ENCODE peak calls at places on chromosome 3, in four cellular contexts. F is Karpas-422, L is fibroblast of lung, T is mammary epithelial cell. Q is an unnamed sample.

GRCh38 chr3:115401298-115401697 is 222.0 kb upstream of the GAP43 start:
- DNase-seq in F (no peak), L (peak; percentile 96), T (peak; percentile 40), Q (no peak)

GRCh38 chr3:126510323-126510910 is 7.2 kb downstream of the UROC1 start:
- DNase-seq in F (no peak), L (no peak), T (no peak), Q (no peak)

GRCh38 chr3:14311722-14312121 is 90.7 kb upstream of the SLC6A6 start:
- DNase-seq in F (no peak), L (no peak), T (no peak), Q (no peak)

GRCh38 chr3:152737021-152737908 is 97.7 kb upstream of the P2RY1 start:
- DNase-seq in F (no peak), L (peak; percentile 85), T (peak; percentile 74), Q (peak; percentile 49)

GRCh38 chr3:48747703-48748102 is 30.7 kb upstream of the IP6K2 start:
- DNase-seq in F (no peak), L (no peak), T (no peak), Q (no peak)

GRCh38 chr3:120608506-120608905 is 12.4 kb downstream of the NDUFB4 start:
- DNase-seq in F (no peak), L (no peak), T (no peak), Q (no peak)

GRCh38 chr3:134460965-134461364 is 24.8 kb downstream of the ANAPC13 start:
- DNase-seq in F (no peak), L (peak; percentile 94), T (peak; percentile 88), Q (no peak)

GRCh38 chr3:191484461-191484860 is 23.5 kb downstream of the PYDC2 start:
- DNase-seq in F (no peak), L (no peak), T (peak; percentile 98), Q (peak; percentile 61)

GRCh38 chr3:70811880-70812279 is 499.4 kb upstream of the MDFIC2 start:
- DNase-seq in F (no peak), L (peak; percentile 81), T (peak; percentile 81), Q (no peak)

GRCh38 chr3:139225551-139225950 is 118.3 kb upstream of the MRPS22 start:
- DNase-seq in F (no peak), L (peak; percentile 47), T (peak; percentile 32), Q (no peak)

GRCh38 chr3:108394563-108394962 is 98.2 kb downstream of the HHLA2 start:
- DNase-seq in F (no peak), L (no peak), T (no peak), Q (no peak)

GRCh38 chr3:133460809-133461208 is 61.0 kb downstream of the BFSP2 start:
- DNase-seq in F (peak; percentile 73), L (no peak), T (peak; percentile 21), Q (no peak)

GRCh38 chr3:150384517-150385212 is 23.4 kb upstream of the TSC22D2 start:
- DNase-seq in F (peak; percentile 93), L (peak; percentile 28), T (no peak), Q (no peak)

GRCh38 chr3:33099109-33099645 is 2.2 kb upstream of the GLB1 start:
- DNase-seq in F (no peak), L (no peak), T (no peak), Q (no peak)

GRCh38 chr3:59472541-59472940 is 422.7 kb upstream of the CFAP20DC start:
- DNase-seq in F (no peak), L (peak; percentile 43), T (no peak), Q (no peak)

GRCh38 chr3:7739754-7740153 is 761.9 kb upstream of the LMCD1 start:
- DNase-seq in F (no peak), L (no peak), T (no peak), Q (no peak)

GRCh38 chr3:148962513-148962912 is 28.8 kb upstream of the GYG1 start:
- DNase-seq in F (peak; percentile 51), L (peak; percentile 84), T (peak; percentile 46), Q (peak; percentile 73)

GRCh38 chr3:55017876-55018275 is 90.0 kb upstream of the LRTM1 start:
- DNase-seq in F (no peak), L (peak; percentile 74), T (no peak), Q (no peak)

GRCh38 chr3:52399593-52399992 is 45.3 kb downstream of the SEMA3G start:
- DNase-seq in F (no peak), L (no peak), T (no peak), Q (no peak)

DNA sequence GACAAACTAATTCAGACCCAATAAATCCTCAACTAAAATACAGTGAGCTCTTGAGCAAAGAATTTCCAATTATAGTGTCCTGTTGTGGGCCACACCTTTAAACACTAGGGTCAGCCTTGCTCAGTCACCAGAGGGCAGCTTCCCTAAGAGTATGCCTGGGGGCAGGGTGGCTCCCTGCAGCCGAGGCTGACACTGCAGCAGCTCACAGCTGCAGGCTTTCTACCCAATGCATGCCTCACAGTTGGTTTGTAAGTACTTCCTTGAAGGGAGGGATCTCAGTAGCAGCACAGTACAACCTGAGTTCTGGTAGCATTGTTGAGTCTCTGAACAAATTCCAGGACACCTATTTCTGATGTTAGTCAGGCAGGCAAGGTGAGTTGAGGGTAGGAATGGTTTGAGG is 335.6 kb downstream of the TUSC7 start:
- DNase-seq in F (no peak), L (no peak), T (no peak), Q (no peak)
- H2AFZ ChIP-seq in F (no peak overlapping the region), L (no peak overlapping the region), T (no peak overlapping the region), Q (no peak overlapping the region)

GRCh38 chr3:197298341-197298857 is at the start of gene DLG1:
- DNase-seq in F (peak; percentile 96), L (peak; percentile 94), T (peak; percentile 95), Q (peak; percentile 93)

GRCh38 chr3:197295871-197296270 is 2.5 kb downstream of the DLG1 start:
- DNase-seq in F (no peak), L (peak; percentile 25), T (no peak), Q (no peak)

GRCh38 chr3:197298858-197299854 is 744 bp upstream of the DLG1 start:
- DNase-seq in F (no peak), L (peak; percentile 28), T (peak; percentile 84), Q (peak; percentile 85)

GRCh38 chr3:197297020-197297419 is 1.4 kb downstream of the DLG1 start:
- DNase-seq in F (no peak), L (no peak), T (peak; percentile 38), Q (no peak)

DNA sequence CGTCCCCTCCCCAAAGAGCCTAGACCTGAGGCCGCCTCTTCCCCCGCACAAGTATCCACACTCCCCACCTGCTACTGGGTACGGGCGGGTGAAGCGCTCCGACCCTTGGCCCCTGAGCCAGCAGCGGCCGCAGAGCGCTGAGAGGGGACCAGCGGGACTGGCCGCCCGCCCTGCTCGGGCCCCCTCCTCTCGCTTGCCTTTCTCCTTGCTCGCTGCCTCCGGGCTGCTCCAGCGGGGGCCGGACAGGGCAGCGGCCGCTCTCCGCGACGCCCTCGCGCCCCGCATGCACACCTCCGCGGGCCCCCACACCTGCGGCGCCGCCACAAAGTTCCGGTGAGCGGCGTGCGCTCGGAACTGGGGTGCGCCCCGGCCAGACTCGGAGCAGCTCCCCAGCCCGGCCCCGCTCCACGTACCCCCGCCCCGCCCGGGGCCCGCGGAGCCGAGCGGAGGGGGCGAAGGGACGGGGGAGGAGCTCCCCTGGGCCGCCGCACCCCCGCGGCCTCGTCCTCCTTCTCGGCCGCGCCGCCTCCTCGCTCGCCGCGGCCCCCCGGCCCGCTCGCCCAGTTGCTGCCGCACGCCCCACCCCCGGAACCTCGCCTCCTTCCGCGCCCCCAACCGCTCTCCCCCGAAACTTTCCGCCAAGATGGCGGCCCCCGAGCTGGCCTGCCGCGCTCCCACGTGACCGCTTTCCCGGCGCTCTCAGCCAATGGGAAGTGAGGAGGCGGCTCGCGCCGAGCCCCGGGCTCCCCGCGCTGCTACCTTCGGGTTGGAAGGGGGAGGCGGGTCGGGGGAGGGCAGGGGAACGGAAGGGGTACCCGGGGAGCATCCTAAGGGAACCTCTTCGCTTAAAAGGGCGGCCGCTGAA is 704 bp downstream of the DLG1 start:
- DNase-seq in F (peak; percentile 98), L (peak; percentile 86), T (peak; percentile 88), Q (peak; percentile 96)
- H2AFZ ChIP-seq in F (peak overlapping the region; percentile 99), L (peak overlapping the region; percentile 69), T (peak overlapping the region; percentile 90), Q (peak overlapping the region; percentile 79)

GRCh38 chr3:112002458-112002971 is 3.8 kb downstream of the TAGLN3 start:
- DNase-seq in F (no peak), L (peak; percentile 76), T (peak; percentile 90), Q (no peak)

GRCh38 chr3:112001516-112001915 is 2.8 kb downstream of the TAGLN3 start:
- DNase-seq in F (no peak), L (no peak), T (no peak), Q (no peak)

GRCh38 chr3:112000971-112001370 is 2.2 kb downstream of the TAGLN3 start:
- DNase-seq in F (no peak), L (no peak), T (no peak), Q (no peak)

GRCh38 chr3:111999924-112000835 is 1.5 kb downstream of the TAGLN3 start:
- DNase-seq in F (no peak), L (peak; percentile 48), T (no peak), Q (no peak)

DNA sequence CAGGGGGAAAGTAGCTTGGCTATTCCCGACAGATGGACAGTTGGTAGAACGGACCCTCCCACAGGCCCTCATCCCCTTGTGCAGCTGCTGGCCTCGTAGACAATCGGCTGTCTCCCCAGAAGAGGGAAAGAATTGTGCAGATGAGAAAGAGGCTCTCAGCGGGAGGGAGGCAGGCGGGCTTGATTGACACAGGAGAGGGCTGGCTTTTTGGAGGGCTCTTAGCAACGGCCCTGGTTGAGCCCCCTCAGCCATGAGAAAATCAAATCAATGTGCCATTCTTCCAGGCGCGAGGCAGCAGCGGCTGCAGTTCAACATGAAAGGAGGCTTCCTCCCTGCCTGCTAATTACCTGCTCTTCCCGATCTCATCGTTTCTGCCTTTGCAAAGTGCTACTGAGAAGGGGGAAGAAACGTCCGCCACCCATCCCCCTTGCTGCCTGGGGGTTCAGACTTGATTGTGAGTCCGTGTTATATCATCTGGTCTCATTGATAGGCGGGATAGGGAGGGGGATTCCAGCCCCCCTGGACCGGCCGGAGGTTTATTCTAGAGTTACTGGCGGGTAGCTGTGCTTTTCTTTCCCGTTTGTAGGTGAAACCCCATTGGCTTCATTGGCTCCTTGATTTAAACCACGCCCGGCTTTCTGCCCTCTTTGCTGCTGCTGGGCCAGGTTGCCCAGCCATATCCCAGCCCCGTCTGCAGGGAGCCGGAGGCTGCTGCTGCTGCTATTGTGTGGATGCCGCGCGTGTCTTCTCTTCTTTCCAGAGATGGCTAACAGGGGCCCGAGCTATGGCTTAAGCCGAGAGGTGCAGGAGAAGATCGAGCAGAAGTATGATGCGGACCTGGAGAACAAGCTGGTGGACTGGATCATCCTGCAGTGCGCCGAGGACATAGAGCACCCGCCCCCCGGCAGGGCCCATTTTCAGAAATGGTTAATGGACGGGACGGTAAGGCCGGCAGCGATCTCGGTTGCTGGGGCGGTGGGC is at the start of gene TAGLN3:
- DNase-seq in F (no peak), L (peak; percentile 58), T (peak; percentile 54), Q (no peak)
- H2AFZ ChIP-seq in F (peak within 1 kb of the TSS; percentile 92), L (peak within 1 kb of the TSS; percentile 10), T (peak within 1 kb of the TSS; percentile 99), Q (no peak within 1 kb of the TSS)

DNA sequence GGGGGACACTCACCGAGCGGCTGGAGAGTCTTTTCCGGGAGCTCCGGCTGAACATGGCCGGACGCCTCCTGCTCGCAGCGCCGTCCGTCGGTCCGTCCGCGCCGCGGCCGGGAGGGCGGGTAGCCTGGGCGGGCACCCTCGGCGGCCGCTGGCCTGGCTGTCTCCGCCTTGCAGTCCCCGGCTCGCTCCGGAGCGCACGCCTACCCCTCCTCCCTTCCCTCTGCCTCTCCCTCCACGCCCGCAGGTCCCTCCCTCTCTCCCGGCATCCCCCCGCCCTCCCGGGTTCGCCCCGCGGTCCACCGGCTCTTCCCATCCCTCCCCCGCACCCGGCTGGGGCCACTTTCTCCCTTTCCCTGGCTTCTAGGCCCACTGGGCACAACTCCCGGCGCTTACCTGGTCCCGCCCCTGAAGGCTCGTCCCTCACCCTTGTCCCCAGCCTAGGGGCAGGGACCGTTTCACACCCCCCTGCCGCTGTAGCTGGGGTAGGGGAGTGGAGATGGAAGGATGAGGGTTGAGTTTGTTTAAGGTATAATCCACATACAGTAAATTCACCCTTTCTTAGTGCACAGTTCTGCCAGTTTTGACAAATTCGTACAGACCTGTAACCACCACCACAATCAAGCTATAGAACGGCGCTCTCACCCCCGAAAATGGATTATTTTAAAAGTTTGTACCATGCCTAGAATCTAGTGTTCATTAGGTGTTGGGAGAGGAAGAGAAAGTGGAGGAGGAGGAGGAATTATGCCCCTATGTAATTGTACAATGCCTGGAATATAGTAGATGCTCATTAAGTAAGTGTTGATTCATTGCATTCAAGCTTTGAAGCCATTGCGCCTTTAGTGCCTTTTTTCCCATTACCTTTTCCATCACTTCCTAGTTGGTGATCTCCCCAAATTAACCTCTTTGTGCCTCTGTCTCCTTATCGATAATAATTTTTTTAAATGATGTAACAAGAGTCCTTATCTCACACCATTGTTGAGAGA is 220.3 kb upstream of the PRICKLE2 start:
- DNase-seq in F (no peak), L (peak; percentile 51), T (no peak), Q (peak; percentile 59)
- H2AFZ ChIP-seq in F (no peak overlapping the region), L (no peak overlapping the region), T (peak overlapping the region; percentile 83), Q (peak overlapping the region; percentile 85)

Q was measured in PC-9.